ENCODE peak calls at places on chromosomes 12 and 14, in five cellular contexts. One of them, this sample, is unnamed.
A peak's percentile ranks its signal among the peaks of the same experiment; 100 is the strongest.

GRCh38 chr14:101418601-101419000 is 142.7 kb upstream of the DIO3 start:
- DNase-seq in hepatocyte: no peak
- DNase-seq in transverse colon: no peak
- DNase-seq in CD4-positive, alpha-beta memory T cell: no peak
- DNase-seq in mammary epithelial cell: no peak
- DNase-seq in this sample: no peak

GRCh38 chr14:63840981-63841380 is 11.8 kb upstream of the SYNE2 start:
- DNase-seq in hepatocyte: no peak
- DNase-seq in transverse colon: peak; percentile 45
- DNase-seq in mammary epithelial cell: no peak
- DNase-seq in CD4-positive, alpha-beta memory T cell: peak; percentile 61
- DNase-seq in this sample: peak; percentile 63

GRCh38 chr12:30613119-30613830 is 82.4 kb downstream of the IPO8 start:
- DNase-seq in mammary epithelial cell: peak; percentile 17
- DNase-seq in CD4-positive, alpha-beta memory T cell: no peak
- DNase-seq in hepatocyte: no peak
- DNase-seq in transverse colon: no peak
- DNase-seq in this sample: no peak

GRCh38 chr12:10196210-10196609 is 16.5 kb upstream of the GABARAPL1 start:
- DNase-seq in mammary epithelial cell: no peak
- DNase-seq in hepatocyte: no peak
- DNase-seq in CD4-positive, alpha-beta memory T cell: no peak
- DNase-seq in transverse colon: no peak
- DNase-seq in this sample: no peak

GRCh38 chr14:72965249-72965648 is 39.0 kb downstream of the DCAF4 start:
- DNase-seq in hepatocyte: no peak
- DNase-seq in mammary epithelial cell: peak; percentile 63
- DNase-seq in transverse colon: no peak
- DNase-seq in CD4-positive, alpha-beta memory T cell: no peak
- DNase-seq in this sample: no peak

GRCh38 chr12:132245521-132246101 is 83.8 kb downstream of the GALNT9 start:
- DNase-seq in mammary epithelial cell: no peak
- DNase-seq in transverse colon: no peak
- DNase-seq in hepatocyte: no peak
- DNase-seq in CD4-positive, alpha-beta memory T cell: no peak
- DNase-seq in this sample: no peak

GRCh38 chr14:60760648-60761364 is 26.2 kb downstream of the MNAT1 start:
- DNase-seq in hepatocyte: peak; percentile 14
- DNase-seq in CD4-positive, alpha-beta memory T cell: no peak
- DNase-seq in transverse colon: no peak
- DNase-seq in mammary epithelial cell: peak; percentile 87
- DNase-seq in this sample: no peak

GRCh38 chr14:81127785-81128184 is 93.0 kb downstream of the GTF2A1 start:
- DNase-seq in CD4-positive, alpha-beta memory T cell: no peak
- DNase-seq in hepatocyte: no peak
- DNase-seq in transverse colon: no peak
- DNase-seq in mammary epithelial cell: no peak
- DNase-seq in this sample: no peak

GRCh38 chr14:65321370-65321875 is 91.1 kb upstream of the FUT8 start:
- DNase-seq in mammary epithelial cell: no peak
- DNase-seq in CD4-positive, alpha-beta memory T cell: no peak
- DNase-seq in transverse colon: no peak
- DNase-seq in hepatocyte: no peak
- DNase-seq in this sample: no peak

GRCh38 chr12:6295187-6295811 is 15.2 kb upstream of the PLEKHG6 start:
- DNase-seq in mammary epithelial cell: peak; percentile 93
- DNase-seq in transverse colon: peak; percentile 83
- DNase-seq in hepatocyte: peak; percentile 91
- DNase-seq in CD4-positive, alpha-beta memory T cell: no peak
- DNase-seq in this sample: no peak

GRCh38 chr14:69968151-69968550 is 88.9 kb downstream of the SMOC1 start:
- DNase-seq in mammary epithelial cell: no peak
- DNase-seq in transverse colon: no peak
- DNase-seq in CD4-positive, alpha-beta memory T cell: no peak
- DNase-seq in hepatocyte: no peak
- DNase-seq in this sample: no peak

GRCh38 chr12:80485222-80485987 is 41.4 kb downstream of the PTPRQ start:
- DNase-seq in mammary epithelial cell: no peak
- DNase-seq in CD4-positive, alpha-beta memory T cell: no peak
- DNase-seq in transverse colon: no peak
- DNase-seq in hepatocyte: peak; percentile 7
- DNase-seq in this sample: no peak

GRCh38 chr14:30443368-30444007 is 115.5 kb upstream of the G2E3 start:
- DNase-seq in transverse colon: no peak
- DNase-seq in hepatocyte: peak; percentile 58
- DNase-seq in CD4-positive, alpha-beta memory T cell: no peak
- DNase-seq in mammary epithelial cell: peak; percentile 12
- DNase-seq in this sample: no peak

GRCh38 chr14:29856516-29856915 is 71.1 kb downstream of the PRKD1 start:
- DNase-seq in transverse colon: no peak
- DNase-seq in CD4-positive, alpha-beta memory T cell: no peak
- DNase-seq in mammary epithelial cell: no peak
- DNase-seq in hepatocyte: no peak
- DNase-seq in this sample: no peak

GRCh38 chr12:3446653-3447270 is 44.2 kb upstream of the PRMT8 start:
- DNase-seq in mammary epithelial cell: no peak
- DNase-seq in CD4-positive, alpha-beta memory T cell: no peak
- DNase-seq in transverse colon: no peak
- DNase-seq in hepatocyte: no peak
- DNase-seq in this sample: no peak

GRCh38 chr12:23813206-23813605 is 136.3 kb downstream of the SOX5 start:
- DNase-seq in CD4-positive, alpha-beta memory T cell: no peak
- DNase-seq in transverse colon: no peak
- DNase-seq in mammary epithelial cell: no peak
- DNase-seq in hepatocyte: no peak
- DNase-seq in this sample: peak; percentile 24

GRCh38 chr14:35050652-35051051 is 4.6 kb downstream of the FAM177A1 start:
- DNase-seq in transverse colon: no peak
- DNase-seq in mammary epithelial cell: no peak
- DNase-seq in CD4-positive, alpha-beta memory T cell: no peak
- DNase-seq in hepatocyte: peak; percentile 19
- DNase-seq in this sample: no peak

GRCh38 chr14:55731881-55732498 is 152.0 kb downstream of the KTN1 start:
- DNase-seq in CD4-positive, alpha-beta memory T cell: peak; percentile 48
- DNase-seq in hepatocyte: peak; percentile 53
- DNase-seq in transverse colon: peak; percentile 55
- DNase-seq in mammary epithelial cell: no peak
- DNase-seq in this sample: peak; percentile 53

GRCh38 chr12:120292411-120292660 is 633 bp upstream of the RNU4-2 start:
- DNase-seq in mammary epithelial cell: no peak
- DNase-seq in transverse colon: no peak
- DNase-seq in hepatocyte: no peak
- DNase-seq in CD4-positive, alpha-beta memory T cell: no peak
- DNase-seq in this sample: no peak

GRCh38 chr12:77615331-77615730 is 215.4 kb upstream of the NAV3 start:
- DNase-seq in CD4-positive, alpha-beta memory T cell: no peak
- DNase-seq in mammary epithelial cell: peak; percentile 38
- DNase-seq in hepatocyte: no peak
- DNase-seq in transverse colon: no peak
- DNase-seq in this sample: peak; percentile 10

GRCh38 chr12:27252934-27253333 is 8.8 kb downstream of the STK38L start:
- DNase-seq in CD4-positive, alpha-beta memory T cell: no peak
- DNase-seq in transverse colon: no peak
- DNase-seq in mammary epithelial cell: no peak
- DNase-seq in hepatocyte: no peak
- DNase-seq in this sample: no peak

GRCh38 chr14:105065280-105066228 is at the start of gene GPR132:
- DNase-seq in mammary epithelial cell: peak; percentile 38
- DNase-seq in hepatocyte: peak; percentile 41
- DNase-seq in CD4-positive, alpha-beta memory T cell: peak; percentile 95
- DNase-seq in transverse colon: peak; percentile 76
- DNase-seq in this sample: no peak

GRCh38 chr14:105067140-105067968 is 2.1 kb upstream of the GPR132 start:
- DNase-seq in hepatocyte: no peak
- DNase-seq in transverse colon: no peak
- DNase-seq in mammary epithelial cell: peak; percentile 37
- DNase-seq in CD4-positive, alpha-beta memory T cell: peak; percentile 37
- DNase-seq in this sample: no peak

GRCh38 chr14:105067969-105068301 is 2.7 kb upstream of the GPR132 start:
- DNase-seq in mammary epithelial cell: no peak
- DNase-seq in transverse colon: no peak
- DNase-seq in CD4-positive, alpha-beta memory T cell: no peak
- DNase-seq in hepatocyte: no peak
- DNase-seq in this sample: no peak

GRCh38 chr14:105064721-105065143 is 498 bp downstream of the GPR132 start:
- DNase-seq in CD4-positive, alpha-beta memory T cell: no peak
- DNase-seq in transverse colon: peak; percentile 47
- DNase-seq in hepatocyte: peak; percentile 82
- DNase-seq in mammary epithelial cell: no peak
- DNase-seq in this sample: peak; percentile 58

DNA sequence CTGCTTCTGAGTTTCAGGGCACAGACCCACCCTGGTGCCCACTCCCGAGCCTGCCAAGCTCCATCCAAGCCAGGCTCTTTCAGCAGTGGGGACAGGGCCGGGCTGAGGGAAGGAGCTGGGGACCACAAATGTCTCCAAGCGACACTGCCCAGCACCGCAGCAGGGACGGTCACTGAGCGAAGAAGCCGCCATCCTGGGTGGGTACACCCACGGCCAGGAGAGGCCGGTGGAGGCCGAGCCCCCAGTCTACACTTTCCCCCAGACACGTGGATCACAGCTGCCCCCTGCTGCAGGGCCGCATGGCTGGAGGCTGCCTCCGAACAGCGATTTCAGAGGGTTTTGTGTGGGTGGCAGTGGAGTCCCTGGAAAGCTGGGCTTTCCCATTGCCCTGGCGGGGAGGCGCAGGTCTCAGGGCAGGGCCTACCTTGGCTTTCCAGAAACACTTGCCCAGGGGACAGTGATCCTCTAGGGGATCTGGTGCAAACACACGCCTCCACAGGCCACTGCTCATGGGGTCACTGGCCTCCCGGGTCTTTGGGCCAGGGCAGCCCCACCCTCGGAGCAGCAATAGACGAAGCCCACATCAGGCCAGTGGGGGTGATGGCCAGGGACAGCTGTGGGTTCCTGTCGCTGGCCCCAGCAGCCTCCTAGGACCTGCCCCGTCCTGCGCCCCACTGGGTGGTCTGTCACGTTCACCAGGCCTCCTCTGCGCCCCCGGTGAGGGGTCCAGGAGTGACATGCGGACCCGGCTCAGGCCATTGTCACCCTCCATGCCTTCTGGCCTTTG is 1.2 kb upstream of the GPR132 start:
- DNase-seq in mammary epithelial cell: no peak
- DNase-seq in CD4-positive, alpha-beta memory T cell: no peak
- DNase-seq in transverse colon: no peak
- DNase-seq in hepatocyte: peak; percentile 4
- DNase-seq in this sample: no peak
- H3K4me3 ChIP-seq in mammary epithelial cell: no peak overlapping the region
- H3K4me3 ChIP-seq in CD4-positive, alpha-beta memory T cell: peak overlapping the region; percentile 97
- H3K4me3 ChIP-seq in transverse colon: no peak overlapping the region
- H3K4me3 ChIP-seq in hepatocyte: no peak overlapping the region
- H3K4me3 ChIP-seq in this sample: no peak overlapping the region

GRCh38 chr12:4648499-4649357 is at the start of the genes AKAP3 and NDUFA9:
- DNase-seq in hepatocyte: peak; percentile 92
- DNase-seq in mammary epithelial cell: peak; percentile 83
- DNase-seq in transverse colon: peak; percentile 86
- DNase-seq in CD4-positive, alpha-beta memory T cell: peak; percentile 81
- DNase-seq in this sample: peak; percentile 88

GRCh38 chr12:4649358-4649661 is 396 bp downstream of the NDUFA9 start:
- DNase-seq in CD4-positive, alpha-beta memory T cell: no peak
- DNase-seq in mammary epithelial cell: no peak
- DNase-seq in transverse colon: no peak
- DNase-seq in hepatocyte: no peak
- DNase-seq in this sample: no peak

GRCh38 chr12:4648099-4648498 is 752 bp downstream of the AKAP3 start:
- DNase-seq in CD4-positive, alpha-beta memory T cell: no peak
- DNase-seq in hepatocyte: peak; percentile 16
- DNase-seq in transverse colon: no peak
- DNase-seq in mammary epithelial cell: peak; percentile 12
- DNase-seq in this sample: no peak

DNA sequence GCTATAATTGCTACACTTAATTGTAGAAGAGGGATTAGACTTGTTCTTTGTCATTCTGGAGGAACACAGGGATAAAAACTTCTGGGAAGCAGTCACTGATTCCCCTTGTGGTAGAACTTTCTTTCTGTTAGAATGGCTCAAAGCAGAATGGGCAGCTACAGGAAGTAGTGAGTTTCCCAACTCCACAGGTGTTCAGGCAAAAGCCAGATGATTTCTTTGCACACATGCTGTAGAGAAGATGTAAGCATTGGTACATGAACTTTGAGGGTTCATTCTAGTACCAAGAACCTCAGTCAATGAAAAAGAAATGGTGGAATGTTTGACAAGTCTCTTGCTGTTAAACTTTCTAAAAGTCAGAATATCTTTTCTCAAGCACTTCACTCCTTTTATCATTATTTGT is 4.3 kb downstream of the NDUFA9 start:
- DNase-seq in CD4-positive, alpha-beta memory T cell: no peak
- DNase-seq in transverse colon: no peak
- DNase-seq in hepatocyte: no peak
- DNase-seq in mammary epithelial cell: no peak
- DNase-seq in this sample: no peak
- H3K4me3 ChIP-seq in CD4-positive, alpha-beta memory T cell: no peak overlapping the region
- H3K4me3 ChIP-seq in transverse colon: no peak overlapping the region
- H3K4me3 ChIP-seq in hepatocyte: no peak overlapping the region
- H3K4me3 ChIP-seq in mammary epithelial cell: no peak overlapping the region
- H3K4me3 ChIP-seq in this sample: no peak overlapping the region

GRCh38 chr12:65728913-65729793 is 95.1 kb upstream of the HMGA2 start:
- DNase-seq in CD4-positive, alpha-beta memory T cell: no peak
- DNase-seq in hepatocyte: peak; percentile 43
- DNase-seq in mammary epithelial cell: peak; percentile 32
- DNase-seq in transverse colon: peak; percentile 8
- DNase-seq in this sample: no peak
- H3K4me3 ChIP-seq in CD4-positive, alpha-beta memory T cell: no peak overlapping the region
- H3K4me3 ChIP-seq in hepatocyte: peak overlapping the region; percentile 48
- H3K4me3 ChIP-seq in mammary epithelial cell: peak overlapping the region; percentile 51
- H3K4me3 ChIP-seq in transverse colon: peak overlapping the region; percentile 22
- H3K4me3 ChIP-seq in this sample: no peak overlapping the region

GRCh38 chr14:59460378-59460777 is 4.8 kb downstream of the GPR135 start:
- DNase-seq in transverse colon: no peak
- DNase-seq in CD4-positive, alpha-beta memory T cell: no peak
- DNase-seq in mammary epithelial cell: no peak
- DNase-seq in hepatocyte: no peak
- DNase-seq in this sample: no peak

GRCh38 chr14:59464651-59465569 is at the start of gene GPR135:
- DNase-seq in CD4-positive, alpha-beta memory T cell: peak; percentile 64
- DNase-seq in mammary epithelial cell: peak; percentile 26
- DNase-seq in hepatocyte: peak; percentile 81
- DNase-seq in transverse colon: peak; percentile 72
- DNase-seq in this sample: peak; percentile 77

GRCh38 chr14:59461891-59462290 is 3.3 kb downstream of the GPR135 start:
- DNase-seq in hepatocyte: no peak
- DNase-seq in mammary epithelial cell: no peak
- DNase-seq in transverse colon: no peak
- DNase-seq in CD4-positive, alpha-beta memory T cell: no peak
- DNase-seq in this sample: no peak

GRCh38 chr14:59463773-59464650 is 1.2 kb downstream of the GPR135 start:
- DNase-seq in transverse colon: peak; percentile 17
- DNase-seq in hepatocyte: peak; percentile 50
- DNase-seq in CD4-positive, alpha-beta memory T cell: no peak
- DNase-seq in mammary epithelial cell: no peak
- DNase-seq in this sample: no peak

GRCh38 chr14:59465570-59466150 is 480 bp upstream of the GPR135 start:
- DNase-seq in transverse colon: no peak
- DNase-seq in hepatocyte: no peak
- DNase-seq in mammary epithelial cell: no peak
- DNase-seq in CD4-positive, alpha-beta memory T cell: peak; percentile 11
- DNase-seq in this sample: no peak
- H3K4me3 ChIP-seq in transverse colon: peak overlapping the region; percentile 66
- H3K4me3 ChIP-seq in hepatocyte: peak overlapping the region; percentile 60
- H3K4me3 ChIP-seq in mammary epithelial cell: no peak overlapping the region
- H3K4me3 ChIP-seq in CD4-positive, alpha-beta memory T cell: peak overlapping the region; percentile 54
- H3K4me3 ChIP-seq in this sample: peak overlapping the region; percentile 69

This sample was measured in WERI-Rb-1.